ENCODE peak calls at places on chromosomes 1 and 21, in eight cellular contexts. R, C, E, X, Y, N, A and L are unnamed samples.

GRCh38 chr1:148318123-148318899 is 164.8 kb downstream of the PPIAL4G start:
- DNase-seq in X (no peak), R (no peak), E (no peak), N (no peak), C (peak), A (no peak), Y (peak), L (no peak)

GRCh38 chr1:172929006-172929405 is 121.7 kb downstream of the TNFSF18 start:
- DNase-seq in Y (no peak), R (no peak), A (no peak), E (no peak), N (no peak), C (no peak), X (no peak), L (peak)

GRCh38 chr1:6888268-6888667 is 103.0 kb downstream of the CAMTA1 start:
- DNase-seq in Y (no peak), E (no peak), A (no peak), N (no peak), C (no peak), R (no peak), X (peak), L (no peak)

GRCh38 chr1:11473635-11474034 is 5.3 kb upstream of the DISP3 start:
- DNase-seq in R (no peak), X (no peak), E (no peak), C (peak), Y (peak), N (peak), A (peak), L (no peak)

GRCh38 chr1:170601866-170602265 is 62.1 kb upstream of the PRRX1 start:
- DNase-seq in Y (no peak), C (no peak), A (no peak), X (no peak), E (no peak), R (no peak), N (no peak), L (no peak)

GRCh38 chr1:164673584-164674214 is 114.7 kb downstream of the PBX1 start:
- DNase-seq in A (no peak), X (peak), Y (peak), E (no peak), R (no peak), C (no peak), N (no peak), L (no peak)

GRCh38 chr1:167594827-167595226 is 35.2 kb upstream of the RCSD1 start:
- DNase-seq in N (no peak), X (no peak), C (no peak), E (no peak), R (no peak), Y (no peak), A (no peak), L (no peak)

GRCh38 chr21:27269646-27270045 is 302.8 kb upstream of the ADAMTS5 start:
- DNase-seq in A (no peak), Y (peak), N (no peak), R (no peak), X (peak), C (no peak), E (no peak), L (peak)

GRCh38 chr1:214670098-214670497 is 67.1 kb downstream of the CENPF start:
- DNase-seq in A (peak), X (peak), N (no peak), R (no peak), Y (no peak), E (no peak), C (no peak), L (no peak)

GRCh38 chr1:182861994-182862393 is 22.8 kb downstream of the DHX9 start:
- DNase-seq in C (no peak), N (no peak), E (no peak), Y (no peak), R (no peak), A (no peak), X (no peak), L (no peak)

GRCh38 chr1:17416389-17416788 is 23.1 kb downstream of the RCC2 start:
- DNase-seq in N (no peak), A (no peak), C (no peak), Y (no peak), E (no peak), R (no peak), X (no peak), L (no peak)

GRCh38 chr1:9960705-9961562 is 17.7 kb downstream of the NMNAT1 start:
- DNase-seq in E (no peak), C (no peak), X (no peak), Y (no peak), A (no peak), N (no peak), R (no peak), L (no peak)

GRCh38 chr21:27645285-27645684 is 678.4 kb upstream of the ADAMTS5 start:
- DNase-seq in R (no peak), N (no peak), C (no peak), Y (no peak), X (no peak), A (no peak), E (no peak), L (peak)

GRCh38 chr1:35929730-35930592 is 944 bp upstream of the AGO3 start:
- DNase-seq in X (peak), R (peak), N (peak), E (peak), A (peak), Y (peak), C (peak), L (no peak)

GRCh38 chr1:53992085-53992874 is 25.7 kb downstream of the LDLRAD1 start:
- DNase-seq in X (no peak), E (no peak), C (no peak), A (no peak), R (no peak), Y (peak), N (no peak), L (no peak)

GRCh38 chr21:35585155-35585554 is 475.2 kb downstream of the SETD4 start:
- DNase-seq in X (no peak), C (no peak), A (no peak), E (no peak), R (no peak), Y (no peak), N (no peak), L (no peak)

GRCh38 chr21:36542312-36543101 is 62.6 kb upstream of the CLDN14 start:
- DNase-seq in C (peak), A (no peak), R (no peak), N (no peak), X (no peak), E (no peak), Y (peak), L (no peak)

GRCh38 chr1:30378991-30379581 is 344.3 kb downstream of the MATN1 start:
- DNase-seq in A (no peak), N (no peak), R (no peak), C (no peak), Y (no peak), E (no peak), X (peak), L (peak)

GRCh38 chr1:22621761-22622160 is 14.7 kb upstream of the C1QA start:
- DNase-seq in N (no peak), A (no peak), X (no peak), Y (no peak), R (no peak), C (no peak), E (no peak), L (no peak)

GRCh38 chr1:242718967-242719366 is 194.5 kb upstream of the PLD5 start:
- DNase-seq in R (no peak), X (no peak), C (no peak), Y (peak), N (no peak), E (no peak), A (no peak), L (no peak)

GRCh38 chr1:52593495-52593894 is 8.7 kb upstream of the GPX7 start:
- DNase-seq in E (no peak), C (no peak), R (no peak), Y (no peak), X (no peak), N (no peak), A (no peak), L (no peak)

GRCh38 chr1:19032701-19033515 is 76.4 kb upstream of the IFFO2 start:
- DNase-seq in C (no peak), A (no peak), Y (no peak), X (no peak), E (no peak), N (no peak), R (no peak), L (no peak)

GRCh38 chr1:153968000-153968363 is 280 bp downstream of the CREB3L4 start:
- DNase-seq in Y (no peak), A (peak), C (no peak), R (peak), E (peak), N (no peak), X (no peak), L (no peak)

GRCh38 chr1:170694172-170694926 is 30.4 kb downstream of the PRRX1 start:
- DNase-seq in A (no peak), X (no peak), N (no peak), R (no peak), E (no peak), C (no peak), Y (no peak), L (no peak)

GRCh38 chr1:46735708-46736324 is 16.9 kb upstream of the EFCAB14 start:
- DNase-seq in C (no peak), E (no peak), A (peak), N (peak), R (no peak), X (peak), Y (peak), L (peak)

GRCh38 chr1:32334274-32334861 is 1.7 kb downstream of the MARCKSL1 start:
- DNase-seq in Y (peak), A (no peak), R (peak), C (no peak), N (no peak), E (no peak), X (no peak), L (no peak)

GRCh38 chr1:68994096-68994495 is 497.2 kb upstream of the DEPDC1 start:
- DNase-seq in A (no peak), X (peak), R (no peak), E (no peak), N (no peak), Y (no peak), C (no peak), L (no peak)

GRCh38 chr1:228315484-228315944 is 91.1 kb downstream of the TRIM11 start:
- DNase-seq in X (no peak), E (no peak), R (no peak), A (no peak), Y (no peak), C (no peak), N (no peak), L (no peak)